ENCODE peak calls at places on chromosomes 12 and 14, in four cellular contexts. P is SK-N-SH, M is body of pancreas, H is neural progenitor cell. U is an unnamed sample.

GRCh38 chr14:99681101-99681831 is 2.8 kb upstream of the CYP46A1 start:
- DNase-seq in P (no peak), M (no peak), H (no peak), U (no peak)

GRCh38 chr12:109771746-109772621 is 58.4 kb downstream of the FAM222A start:
- DNase-seq in P (peak), M (no peak), H (no peak), U (no peak)

GRCh38 chr12:14390885-14391530 is 25.5 kb downstream of the ATF7IP start:
- DNase-seq in P (no peak), M (no peak), H (no peak), U (no peak)

GRCh38 chr14:79924583-79924982 is 286.7 kb downstream of the DIO2 start:
- DNase-seq in P (no peak), M (no peak), H (no peak), U (no peak)

GRCh38 chr14:64112859-64113258 is 181.3 kb downstream of the ESR2 start:
- DNase-seq in P (no peak), M (peak), H (no peak), U (no peak)

GRCh38 chr12:85568395-85569103 is 267.7 kb downstream of the RASSF9 start:
- DNase-seq in P (no peak), M (peak), H (peak), U (no peak)

GRCh38 chr12:108850854-108851573 is 6.4 kb downstream of the SSH1 start:
- DNase-seq in P (peak), M (no peak), H (no peak), U (peak)

GRCh38 chr12:127052491-127053232 is 1214.3 kb upstream of the TMEM132C start:
- DNase-seq in P (no peak), M (no peak), H (no peak), U (peak)

GRCh38 chr14:58638231-58639205 is 756 bp downstream of the DACT1 start:
- DNase-seq in P (peak), M (peak), H (peak), U (peak)

GRCh38 chr14:53849549-53849948 is 107.1 kb downstream of the BMP4 start:
- DNase-seq in P (no peak), M (no peak), H (no peak), U (no peak)

GRCh38 chr14:21711360-21711961 is 37.8 kb upstream of the OR4E1 start:
- DNase-seq in P (peak), M (peak), H (peak), U (peak)

GRCh38 chr14:23861666-23862065 is 91.9 kb upstream of the DHRS4 start:
- DNase-seq in P (no peak), M (peak), H (no peak), U (peak)

GRCh38 chr12:107731376-107731775 is 29.6 kb downstream of the PRDM4 start:
- DNase-seq in P (no peak), M (no peak), H (no peak), U (peak)

GRCh38 chr14:44453433-44454171 is 53.5 kb downstream of the FSCB start:
- DNase-seq in P (no peak), M (no peak), H (no peak), U (no peak)

GRCh38 chr12:49089831-49090773 is 4.5 kb downstream of the DHH start:
- DNase-seq in P (peak), M (peak), H (peak), U (peak)
- TF ChIP-seq CTCF in P (peak), M (no peak), H (peak), U (peak)

DNA sequence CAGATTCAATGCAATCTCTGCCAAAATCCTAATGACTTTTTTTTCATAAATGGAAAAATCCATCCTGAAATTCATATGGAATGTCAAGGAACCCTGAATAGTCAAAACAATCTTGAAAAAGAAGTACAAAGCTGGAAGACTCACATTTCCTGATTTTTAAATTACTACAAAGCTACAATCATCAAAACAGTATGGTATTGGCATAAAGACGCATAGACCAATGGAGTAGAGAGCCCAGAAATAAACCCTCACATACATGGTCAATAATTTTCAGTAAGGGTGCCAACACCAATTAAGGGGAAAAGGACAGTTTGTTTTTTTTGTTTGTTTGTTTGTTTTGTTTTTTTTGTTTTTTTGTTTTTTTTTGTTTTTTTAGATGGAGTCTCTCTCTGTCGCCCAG is 4.6 kb upstream of the RD3L start:
- DNase-seq in P (no peak), M (no peak), H (no peak), U (no peak)
- H3K4me3 ChIP-seq in P (no peak), M (no peak), H (no peak), U (no peak)

GRCh38 chr12:116423053-116423452 is 136.1 kb upstream of the MAP1LC3B2 start:
- DNase-seq in P (no peak), M (no peak), H (no peak), U (peak)

GRCh38 chr12:116416161-116416560 is 138.7 kb upstream of the MED13L start:
- DNase-seq in P (no peak), M (no peak), H (peak), U (no peak)

GRCh38 chr12:116421785-116422538 is 137.2 kb upstream of the MAP1LC3B2 start:
- DNase-seq in P (no peak), M (no peak), H (no peak), U (no peak)

GRCh38 chr12:116418551-116418950 is 140.6 kb upstream of the MAP1LC3B2 start:
- DNase-seq in P (no peak), M (no peak), H (no peak), U (no peak)

DNA sequence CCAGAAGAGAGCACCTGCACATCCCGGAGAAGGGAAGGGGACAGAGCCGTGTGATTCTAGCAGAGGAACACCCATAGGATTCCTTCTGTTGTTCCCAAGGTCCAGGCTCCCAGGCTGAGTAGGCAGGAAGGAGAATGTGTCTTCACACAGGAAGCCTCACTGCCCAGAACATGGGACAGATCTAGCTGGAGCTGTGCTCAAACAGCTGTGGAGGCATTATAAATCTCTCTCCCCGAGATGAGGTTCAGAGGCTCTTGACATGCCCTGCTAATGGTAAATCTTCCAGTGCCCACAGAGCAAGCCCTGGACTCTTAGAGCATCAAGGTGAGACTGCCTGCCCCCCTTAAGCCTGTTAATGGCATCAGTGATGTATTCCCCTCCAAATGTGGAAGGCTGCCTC is 138.7 kb upstream of the MAP1LC3B2 start:
- DNase-seq in P (no peak), M (no peak), H (no peak), U (no peak)
- TF ChIP-seq CTCF in P (no peak), M (no peak), H (no peak), U (no peak)

GRCh38 chr12:4187916-4188315 is 85.6 kb upstream of the CCND2 start:
- DNase-seq in P (no peak), M (no peak), H (no peak), U (no peak)
- H3K4me3 ChIP-seq in P (no peak), M (no peak), H (no peak), U (no peak)

DNA sequence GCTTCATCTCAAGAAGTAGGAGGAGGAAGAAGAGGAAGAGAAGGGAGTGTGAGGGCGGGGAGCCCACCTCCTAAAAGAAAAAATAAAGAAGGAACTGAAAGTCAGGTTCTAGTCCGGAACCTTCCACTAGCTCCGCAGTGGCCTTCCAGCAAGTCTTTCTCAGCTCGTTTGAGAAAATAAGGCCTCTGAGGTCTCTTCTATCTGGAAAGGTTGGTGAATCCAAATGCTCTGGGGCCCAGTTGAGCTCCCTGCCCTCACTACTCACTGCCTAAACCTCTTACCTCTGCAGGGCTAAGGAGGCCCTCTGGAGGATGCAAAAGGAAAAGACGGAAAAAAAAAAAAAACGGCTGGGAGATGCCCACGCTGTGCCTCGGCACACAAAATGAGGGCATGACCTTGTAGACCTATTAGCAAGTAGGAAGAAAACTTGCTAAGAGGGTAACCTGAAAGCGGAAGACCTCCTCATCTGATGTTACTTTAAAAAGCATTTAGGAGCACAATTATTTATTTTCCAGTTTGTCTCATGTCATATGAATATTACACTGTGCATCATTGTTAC is 35.9 kb downstream of the FBLN5 start:
- DNase-seq in P (peak), M (peak), H (peak), U (peak)
- TF ChIP-seq CTCF in P (peak), M (peak), H (peak), U (peak)

GRCh38 chr12:7503686-7504085 is at the start of gene CD163:
- DNase-seq in P (no peak), M (no peak), H (no peak), U (peak)
- H3K4me3 ChIP-seq in P (no peak), M (no peak), H (no peak), U (no peak)

GRCh38 chr12:78101181-78101876 is 270.6 kb downstream of the NAV3 start:
- DNase-seq in P (no peak), M (no peak), H (no peak), U (no peak)
- TF ChIP-seq CTCF in P (no peak), M (no peak), H (no peak), U (no peak)

GRCh38 chr12:52007982-52008510 is 1.3 kb downstream of the TAMALIN start:
- DNase-seq in P (no peak), M (no peak), H (no peak), U (no peak)
- H3K4me3 ChIP-seq in P (no peak), M (no peak), H (peak), U (peak)

GRCh38 chr14:106491851-106492250 is 965.5 kb downstream of the TMEM121 start:
- DNase-seq in P (no peak), M (no peak), H (no peak), U (no peak)
- TF ChIP-seq CTCF in P (peak), M (no peak), H (peak), U (peak)

DNA sequence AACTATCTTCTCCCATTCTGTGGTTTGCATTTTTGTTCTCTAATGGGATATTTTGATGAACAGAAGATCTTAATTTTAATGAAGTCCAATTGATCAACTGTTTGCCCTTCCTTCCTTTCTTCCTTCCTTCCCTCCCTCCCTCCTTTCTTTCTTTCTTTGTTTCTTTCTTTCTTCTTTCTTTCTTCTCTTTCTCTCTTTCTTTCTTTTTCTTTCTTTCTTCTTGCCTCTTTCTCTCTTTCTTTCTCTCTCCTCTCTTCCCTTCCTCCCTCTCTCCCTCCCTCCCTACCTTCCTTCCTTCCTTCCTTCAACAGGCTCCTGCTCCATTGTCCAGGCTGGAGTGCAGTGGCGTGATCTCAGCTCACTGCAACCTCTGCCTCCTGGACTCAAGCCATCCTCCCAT is 18.9 kb downstream of the MAP1LC3B2 start:
- DNase-seq in P (no peak), M (no peak), H (no peak), U (no peak)
- H3K4me3 ChIP-seq in P (no peak), M (no peak), H (no peak), U (no peak)

U was measured in cardiac fibroblast.